ENCODE peak calls at places on chromosomes 6 and 20, in five cellular contexts. Z is cardiac muscle cell; J is AG04449; Q is fibroblast of lung; S is CD8-positive, alpha-beta T cell. K is an unnamed sample.

GRCh38 chr6:33592280-33592594 is 12.2 kb upstream of the BAK1 start:
- DNase-seq in Z (no peak), J (no peak), Q (no peak), S (no peak), K (no peak)

GRCh38 chr6:32944265-32944664 is 3.4 kb upstream of the HLA-DMB start:
- DNase-seq in Z (no peak), J (no peak), Q (no peak), S (no peak), K (no peak)

GRCh38 chr6:97394160-97394748 is 111.2 kb upstream of the MMS22L start:
- DNase-seq in Z (peak; percentile 68), J (no peak), Q (peak; percentile 66), S (no peak), K (peak; percentile 70)

GRCh38 chr6:117615981-117616961 is 14.0 kb upstream of the GOPC start:
- DNase-seq in Z (peak; percentile 31), J (peak; percentile 24), Q (no peak), S (peak; percentile 18), K (no peak)

GRCh38 chr20:18645851-18646250 is 58.0 kb downstream of the DTD1 start:
- DNase-seq in Z (no peak), J (no peak), Q (no peak), S (no peak), K (no peak)

GRCh38 chr6:43468748-43469681 is 8.4 kb upstream of the TJAP1 start:
- DNase-seq in Z (no peak), J (no peak), Q (no peak), S (no peak), K (peak; percentile 33)

GRCh38 chr6:30915591-30915946 is 1.5 kb downstream of the VARS2 start:
- DNase-seq in Z (peak; percentile 81), J (no peak), Q (peak; percentile 78), S (no peak), K (peak; percentile 74)

GRCh38 chr6:54291146-54291545 is 17.1 kb upstream of the TINAG start:
- DNase-seq in Z (peak; percentile 76), J (no peak), Q (peak; percentile 49), S (no peak), K (peak; percentile 98)

GRCh38 chr6:158680441-158680840 is 30.6 kb downstream of the SYTL3 start:
- DNase-seq in Z (no peak), J (no peak), Q (no peak), S (no peak), K (no peak)

GRCh38 chr20:32539817-32540675 is 45.1 kb downstream of the NOL4L start:
- DNase-seq in Z (peak; percentile 30), J (no peak), Q (no peak), S (peak; percentile 72), K (peak; percentile 38)

GRCh38 chr6:169112483-169113320 is 140.9 kb downstream of the THBS2 start:
- DNase-seq in Z (no peak), J (no peak), Q (no peak), S (no peak), K (no peak)

GRCh38 chr6:53795702-53796450 is 1.1 kb downstream of the LRRC1 start:
- DNase-seq in Z (peak; percentile 19), J (no peak), Q (no peak), S (no peak), K (peak; percentile 57)

GRCh38 chr20:57282691-57283361 is 16.4 kb upstream of the BMP7 start:
- DNase-seq in Z (no peak), J (no peak), Q (no peak), S (no peak), K (no peak)

GRCh38 chr20:9079038-9079731 is 10.3 kb downstream of the PLCB4 start:
- DNase-seq in Z (no peak), J (no peak), Q (no peak), S (no peak), K (no peak)

GRCh38 chr6:85464260-85464644 is 14.4 kb downstream of the NT5E start:
- DNase-seq in Z (peak; percentile 97), J (peak; percentile 89), Q (peak; percentile 98), S (no peak), K (peak; percentile 92)

GRCh38 chr6:153121311-153121710 is 9.8 kb downstream of the RGS17 start:
- DNase-seq in Z (peak; percentile 59), J (no peak), Q (no peak), S (no peak), K (no peak)

GRCh38 chr6:156777866-156778614 is 862 bp downstream of the ARID1B start:
- DNase-seq in Z (peak; percentile 64), J (no peak), Q (peak; percentile 47), S (peak; percentile 52), K (peak; percentile 59)

GRCh38 chr6:167855825-167856425 is 29.2 kb downstream of the AFDN start:
- DNase-seq in Z (peak; percentile 93), J (peak; percentile 66), Q (peak; percentile 95), S (no peak), K (peak; percentile 97)

GRCh38 chr6:166796610-166797009 is 159.7 kb downstream of the RNASET2 start:
- DNase-seq in Z (no peak), J (no peak), Q (no peak), S (no peak), K (no peak)

GRCh38 chr6:154938245-154938583 is 56.9 kb upstream of the TIAM2 start:
- DNase-seq in Z (no peak), J (no peak), Q (no peak), S (no peak), K (no peak)

GRCh38 chr6:3999800-4000661 is 78.9 kb downstream of the FAM217A start:
- DNase-seq in Z (no peak), J (no peak), Q (no peak), S (no peak), K (peak; percentile 55)

GRCh38 chr6:5941188-5941587 is 65.5 kb downstream of the NRN1 start:
- DNase-seq in Z (peak; percentile 36), J (no peak), Q (no peak), S (no peak), K (no peak)

GRCh38 chr20:4406627-4407026 is 315.1 kb upstream of the PRND start:
- DNase-seq in Z (peak; percentile 76), J (peak; percentile 45), Q (peak; percentile 84), S (no peak), K (peak; percentile 96)

DNA sequence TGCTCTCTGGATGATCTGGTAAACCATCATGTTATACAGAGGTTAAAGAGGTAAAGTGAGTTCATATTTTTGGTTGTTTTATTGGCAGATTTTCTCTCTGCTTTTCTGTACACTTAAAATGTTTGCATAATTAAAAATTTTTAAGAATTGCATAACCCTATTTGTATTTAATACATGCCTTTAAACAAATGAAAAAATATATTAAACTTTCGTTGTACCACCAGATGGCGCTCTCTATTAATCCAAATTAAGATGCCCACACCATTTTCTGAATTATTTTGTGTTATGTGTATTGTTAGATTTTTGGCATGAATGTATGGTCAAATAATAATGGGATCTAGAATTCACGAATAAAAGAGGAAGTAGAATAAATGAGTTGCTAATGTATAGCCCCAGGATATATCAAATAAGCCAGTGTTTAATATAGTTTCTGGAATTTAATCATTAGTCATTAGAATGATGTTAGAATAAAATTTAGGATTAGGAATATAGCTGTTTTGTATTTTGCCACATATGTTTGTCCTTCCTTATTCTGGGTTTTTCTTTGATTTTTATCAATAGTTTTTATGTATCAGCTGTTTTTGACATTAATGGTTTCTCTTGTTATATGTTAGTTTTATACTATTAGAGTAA is 38.9 kb downstream of the SMAP1 start:
- DNase-seq in Z (peak; percentile 71), J (no peak), Q (peak; percentile 77), S (no peak), K (peak; percentile 53)
- TF ChIP-seq CTCF in Z (peak; percentile 43), J (no peak), Q (peak; percentile 38), S (peak; percentile 90), K (peak; percentile 26)

DNA sequence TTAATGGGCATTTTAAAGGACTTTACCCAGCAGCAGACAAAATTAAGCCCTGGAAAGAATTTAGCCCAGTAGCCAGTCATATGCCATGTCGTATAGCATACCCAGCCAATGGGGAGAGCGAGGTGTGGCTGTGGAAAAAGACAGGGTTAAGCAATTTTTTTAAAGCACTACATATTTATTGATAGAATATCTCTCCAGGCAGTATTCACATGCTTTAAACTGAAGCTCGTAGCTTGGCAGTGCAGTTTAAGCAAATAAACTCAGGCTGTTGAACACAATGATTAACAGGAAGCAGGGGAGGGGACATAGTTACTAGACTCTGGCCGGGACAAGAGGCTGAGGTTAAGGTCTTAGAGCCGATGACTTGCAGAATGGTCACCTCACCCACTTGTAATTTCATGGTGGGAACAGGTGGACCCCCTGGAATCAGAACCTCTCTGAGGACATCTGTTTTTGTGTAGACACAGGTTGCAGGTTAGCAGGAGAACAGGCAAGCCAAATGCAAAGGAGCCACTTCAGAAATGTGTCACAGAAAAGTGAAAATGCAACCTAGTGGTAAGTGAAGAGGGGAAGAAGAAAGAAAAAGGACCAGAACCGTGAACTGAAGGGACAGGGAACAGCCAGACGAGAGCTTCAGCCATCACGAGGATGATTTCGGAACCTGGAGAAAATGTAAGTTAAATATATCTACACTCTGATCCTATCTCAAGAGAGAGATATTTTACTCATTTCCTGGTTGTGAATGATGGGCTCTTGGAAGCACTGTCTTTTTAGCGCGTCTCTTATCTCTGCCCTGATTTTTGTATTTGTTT is 7.2 kb downstream of the GCNT2 start:
- DNase-seq in Z (peak; percentile 5), J (no peak), Q (peak; percentile 76), S (no peak), K (peak; percentile 40)
- H3K4me3 ChIP-seq in Z (no peak overlapping the region), J (no peak overlapping the region), Q (peak overlapping the region; percentile 59), S (peak overlapping the region; percentile 61), K (no peak overlapping the region)

GRCh38 chr6:57173056-57173885 is 1.1 kb downstream of the BAG2 start:
- DNase-seq in Z (peak; percentile 54), J (no peak), Q (peak; percentile 39), S (peak; percentile 15), K (peak; percentile 32)

GRCh38 chr6:57177545-57178225 is 5.6 kb downstream of the BAG2 start:
- DNase-seq in Z (peak; percentile 84), J (no peak), Q (peak; percentile 79), S (no peak), K (no peak)

GRCh38 chr6:57173886-57174510 is 1.9 kb downstream of the BAG2 start:
- DNase-seq in Z (peak; percentile 77), J (no peak), Q (peak; percentile 86), S (no peak), K (peak; percentile 74)

GRCh38 chr6:57174511-57174907 is 2.4 kb downstream of the BAG2 start:
- DNase-seq in Z (no peak), J (no peak), Q (no peak), S (no peak), K (no peak)

DNA sequence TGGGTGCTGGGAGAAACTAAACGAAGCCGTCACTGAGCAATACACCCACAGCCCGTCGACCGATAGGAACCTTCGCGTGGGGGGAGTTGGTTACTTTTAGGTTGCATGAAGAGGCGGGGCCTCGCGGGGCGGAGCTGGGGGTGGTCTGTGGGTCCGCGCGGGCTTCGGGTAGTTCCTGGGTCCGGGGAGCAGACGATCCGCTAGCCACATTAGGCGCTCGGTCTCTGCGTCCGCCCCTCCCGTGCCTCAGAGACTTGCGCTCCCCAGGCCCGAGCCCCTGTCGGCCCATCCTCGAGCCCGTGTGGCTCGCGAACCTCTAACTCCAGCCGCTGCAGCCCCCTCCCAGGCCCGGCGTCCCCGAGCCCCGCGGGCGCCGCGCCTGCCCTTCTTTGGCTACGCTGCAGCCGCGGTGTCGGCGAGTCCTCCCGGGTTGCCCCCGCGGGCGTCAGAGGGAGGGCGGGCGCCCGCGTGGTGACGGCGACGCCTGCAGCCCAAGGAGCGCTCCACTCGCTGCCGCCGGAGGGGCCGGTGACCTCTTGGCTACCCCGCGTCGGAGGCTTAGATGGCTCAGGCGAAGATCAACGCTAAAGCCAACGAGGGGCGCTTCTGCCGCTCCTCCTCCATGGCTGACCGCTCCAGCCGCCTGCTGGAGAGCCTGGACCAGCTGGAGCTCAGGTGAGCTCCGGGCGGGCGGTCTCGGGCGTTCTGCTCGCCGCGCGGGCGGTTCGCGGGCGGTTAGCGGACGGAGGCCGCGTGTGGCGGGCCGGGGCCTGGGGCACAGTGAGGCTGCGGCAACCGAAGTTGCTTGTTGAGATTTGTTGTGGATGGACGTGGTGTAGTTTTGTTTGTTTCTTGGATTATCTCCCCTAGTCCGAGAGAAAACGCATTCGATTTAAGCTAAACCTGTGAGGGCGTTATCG is at the start of gene BAG2:
- DNase-seq in Z (peak; percentile 96), J (no peak), Q (peak; percentile 91), S (peak; percentile 80), K (peak; percentile 57)
- TF ChIP-seq CTCF in Z (peak; percentile 13), J (no peak), Q (no peak), S (no peak), K (peak; percentile 6)

GRCh38 chr20:35544436-35544835 is 2.6 kb downstream of the ERGIC3 start:
- DNase-seq in Z (no peak), J (no peak), Q (no peak), S (no peak), K (no peak)
- H3K4me3 ChIP-seq in Z (no peak overlapping the region), J (no peak overlapping the region), Q (no peak overlapping the region), S (no peak overlapping the region), K (no peak overlapping the region)